ENCODE peak calls at places on chromosomes 3 and 15, in five cellular contexts. U, S, M, G and I are unnamed samples.

GRCh38 chr3:187519428-187519890 is 150.7 kb downstream of the SST start:
- DNase-seq in M (no peak), G (no peak), S (no peak), U (no peak), I (no peak)

GRCh38 chr15:90188914-90189748 is 12.0 kb upstream of the SEMA4B start:
- DNase-seq in M (no peak), U (no peak), S (no peak), G (no peak), I (no peak)

GRCh38 chr15:69576948-69577351 is 124.3 kb downstream of the RPLP1 start:
- DNase-seq in G (no peak), U (no peak), S (no peak), M (no peak), I (no peak)

GRCh38 chr15:93515256-93516044 is 426.4 kb upstream of the RGMA start:
- DNase-seq in U (peak), G (no peak), M (no peak), S (peak), I (no peak)

GRCh38 chr3:170201527-170201926 is 20.0 kb upstream of the PHC3 start:
- DNase-seq in G (no peak), S (no peak), U (no peak), M (no peak), I (no peak)

GRCh38 chr3:133994166-133994910 is 35.4 kb downstream of the SLCO2A1 start:
- DNase-seq in M (no peak), S (no peak), G (no peak), U (no peak), I (no peak)

GRCh38 chr3:49826016-49826415 is 12.3 kb upstream of the UBA7 start:
- DNase-seq in M (no peak), G (no peak), U (no peak), S (no peak), I (no peak)

GRCh38 chr3:11536132-11536935 is 107.4 kb downstream of the VGLL4 start:
- DNase-seq in G (no peak), S (no peak), U (no peak), M (no peak), I (no peak)

GRCh38 chr15:75713338-75713895 is 769 bp upstream of the CSPG4 start:
- DNase-seq in G (no peak), U (peak), M (peak), S (no peak), I (no peak)

GRCh38 chr15:25982736-25983135 is 119.6 kb upstream of the ATP10A start:
- DNase-seq in S (no peak), G (no peak), M (no peak), U (no peak), I (no peak)

GRCh38 chr15:25985179-25985578 is 122.1 kb upstream of the ATP10A start:
- DNase-seq in M (no peak), U (no peak), S (no peak), G (no peak), I (no peak)

GRCh38 chr15:25990245-25990644 is 127.1 kb upstream of the ATP10A start:
- DNase-seq in G (no peak), U (no peak), S (no peak), M (no peak), I (no peak)

GRCh38 chr15:25989327-25989726 is 126.2 kb upstream of the ATP10A start:
- DNase-seq in S (no peak), U (no peak), M (no peak), G (no peak), I (no peak)

GRCh38 chr15:25987638-25988037 is 124.5 kb upstream of the ATP10A start:
- DNase-seq in M (no peak), G (no peak), U (no peak), S (no peak), I (no peak)
- H3K4me3 ChIP-seq in M (no peak), G (no peak), U (no peak), S (no peak), I (no peak)

GRCh38 chr3:129606522-129607390 is at the start of gene PLXND1:
- DNase-seq in S (peak), U (peak), M (peak), G (no peak), I (no peak)
- TF ChIP-seq POLR2A in S (peak), U (peak), M (no peak), G (peak), I (peak)

DNA sequence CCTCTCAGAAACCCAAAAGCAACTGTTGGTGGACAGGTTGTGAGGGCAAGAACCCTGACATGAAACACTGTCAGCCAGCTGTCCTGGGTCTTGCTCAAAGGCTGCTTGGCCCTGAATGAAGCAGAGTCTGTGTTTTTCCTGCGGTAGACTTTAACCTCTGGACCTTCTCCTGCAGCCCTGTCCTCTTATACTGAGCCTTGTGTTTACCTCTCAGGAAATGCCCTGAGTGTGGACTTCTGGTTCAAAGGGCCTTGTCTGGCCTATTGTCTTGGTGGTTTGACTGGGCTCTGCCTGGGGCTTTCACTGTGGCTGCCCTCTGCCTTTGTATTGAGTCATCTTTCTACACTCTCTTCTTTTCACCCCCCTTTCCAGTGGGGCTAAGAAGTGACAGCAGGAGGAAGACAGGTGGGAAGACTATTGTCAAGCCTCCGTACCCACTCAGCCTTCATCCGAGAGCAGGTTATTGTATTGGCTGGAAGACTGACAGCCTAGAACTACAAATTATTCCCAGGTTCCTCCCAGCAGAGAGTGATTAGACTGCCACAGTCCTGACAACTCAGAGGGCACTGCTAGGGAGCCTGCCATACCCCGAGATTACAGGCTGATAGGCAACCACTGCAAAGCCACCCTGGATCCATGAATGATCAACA is 3.5 kb downstream of the SEC13 start:
- DNase-seq in M (no peak), U (no peak), G (no peak), S (no peak), I (no peak)
- H3K27ac ChIP-seq in M (no peak), U (no peak), G (no peak), S (no peak), I (no peak)

GRCh38 chr3:79162653-79163052 is 605.1 kb downstream of the ROBO1 start:
- DNase-seq in S (no peak), M (peak), G (no peak), U (no peak), I (no peak)
- H3K4me3 ChIP-seq in S (no peak), M (no peak), G (no peak), U (no peak), I (no peak)

GRCh38 chr15:63276342-63277043 is 912 bp upstream of the APH1B start:
- DNase-seq in G (no peak), M (peak), S (no peak), U (no peak), I (no peak)

GRCh38 chr15:63274427-63274826 is 3.0 kb upstream of the APH1B start:
- DNase-seq in S (no peak), U (no peak), G (no peak), M (no peak), I (no peak)

GRCh38 chr15:63277893-63278505 is 594 bp downstream of the APH1B start:
- DNase-seq in M (no peak), G (no peak), U (peak), S (no peak), I (peak)

GRCh38 chr15:63283126-63283525 is 5.7 kb downstream of the APH1B start:
- DNase-seq in U (no peak), M (no peak), S (no peak), G (no peak), I (no peak)

DNA sequence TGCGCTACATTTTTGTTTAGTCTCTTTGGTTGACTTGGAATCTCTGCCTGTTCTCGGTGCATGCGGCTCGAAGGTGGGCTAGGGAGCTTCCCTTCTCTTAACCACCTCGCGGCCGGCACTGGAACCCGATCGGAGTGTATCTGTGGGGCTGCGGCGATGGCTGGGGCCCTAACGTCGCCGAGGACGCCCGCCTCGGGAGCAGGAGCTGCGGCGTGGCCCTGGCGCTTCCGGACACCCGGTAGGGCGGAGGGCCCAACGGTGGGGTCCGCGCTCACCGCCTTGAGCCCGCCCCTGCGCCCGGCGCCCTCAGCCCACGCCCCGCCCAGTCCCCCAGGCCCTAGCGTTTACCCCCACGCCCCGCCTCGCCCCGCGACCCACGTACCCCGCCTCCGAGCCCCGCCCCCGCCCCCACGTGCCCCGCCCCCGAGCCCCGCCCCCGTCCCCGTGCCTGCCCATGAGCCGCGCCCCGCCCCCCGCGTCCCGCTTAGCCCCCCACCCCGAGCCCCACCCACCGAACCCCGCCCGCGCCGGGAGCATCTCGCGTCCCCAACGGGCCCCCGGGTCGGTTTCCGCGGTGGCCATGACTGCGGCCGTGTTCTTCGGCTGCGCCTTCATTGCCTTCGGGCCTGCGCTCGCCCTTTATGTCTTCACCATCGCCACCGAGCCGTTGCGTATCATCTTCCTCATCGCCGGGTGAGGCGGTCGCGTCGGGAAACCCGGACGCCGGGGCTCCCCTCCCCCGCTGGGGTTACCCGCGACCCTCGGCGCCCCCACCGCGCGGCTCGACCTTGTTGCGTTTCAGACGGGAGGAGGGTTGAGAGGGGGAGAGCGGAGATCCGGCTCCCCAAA is at the start of gene APH1B:
- DNase-seq in U (peak), M (peak), G (no peak), S (peak), I (peak)
- TF ChIP-seq POLR2A in U (peak), M (no peak), G (peak), S (peak), I (peak)

DNA sequence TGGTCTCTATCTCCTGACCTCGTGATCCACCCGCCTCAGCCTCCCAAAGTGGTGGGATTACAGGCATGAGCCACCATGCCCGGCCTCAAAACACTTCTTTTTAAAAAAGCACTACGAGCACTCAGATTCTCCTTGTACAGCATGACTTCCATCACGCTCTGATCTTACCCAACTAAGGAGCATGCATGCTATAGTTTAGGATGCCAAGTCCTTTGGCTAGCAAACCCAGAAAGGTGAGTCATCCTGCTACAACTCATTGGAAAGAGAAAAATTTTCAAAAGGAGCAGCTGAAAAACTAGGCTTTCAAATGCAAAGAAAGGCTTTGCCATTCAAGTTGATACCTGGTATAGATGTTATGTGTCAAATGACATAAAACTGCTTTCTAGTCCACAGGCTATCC is 70.3 kb upstream of the PRICKLE2 start:
- DNase-seq in S (no peak), G (no peak), U (peak), M (peak), I (no peak)
- H3K27ac ChIP-seq in S (no peak), G (no peak), U (peak), M (no peak), I (no peak)